ENCODE peak calls at places on chromosomes 13 and 19, in four cellular contexts. C, A, H and U are unnamed samples.

GRCh38 chr19:17811681-17812080 is 9.6 kb downstream of the INSL3 start:
- DNase-seq in C (no peak), A (no peak), H (no peak), U (no peak)

GRCh38 chr13:78630509-78630908 is 27.2 kb upstream of the POU4F1 start:
- DNase-seq in C (no peak), A (no peak), H (no peak), U (no peak)

GRCh38 chr13:99565478-99566124 is 64.3 kb downstream of the TM9SF2 start:
- DNase-seq in C (no peak), A (no peak), H (no peak), U (no peak)

GRCh38 chr19:17451820-17452219 is 3.4 kb upstream of the TMEM221 start:
- DNase-seq in C (no peak), A (no peak), H (no peak), U (no peak)

GRCh38 chr13:73880365-73880764 is 253.8 kb downstream of the KLF12 start:
- DNase-seq in C (no peak), A (no peak), H (no peak), U (no peak)

GRCh38 chr13:102294407-102295018 is 107.3 kb downstream of the FGF14 start:
- DNase-seq in C (no peak), A (no peak), H (no peak), U (no peak)

GRCh38 chr13:70088926-70089325 is 18.7 kb upstream of the ATXN8OS start:
- DNase-seq in C (no peak), A (no peak), H (no peak), U (no peak)

GRCh38 chr13:108322206-108322824 is 52.8 kb downstream of the TNFSF13B start:
- DNase-seq in C (no peak), A (no peak), H (no peak), U (no peak)

GRCh38 chr13:95641961-95642621 is 2.4 kb downstream of the DZIP1 start:
- DNase-seq in C (no peak), A (no peak), H (peak), U (peak)

GRCh38 chr13:100875392-100876043 is 200.9 kb upstream of the TMTC4 start:
- DNase-seq in C (no peak), A (no peak), H (no peak), U (no peak)

GRCh38 chr13:21579754-21580316 is 24.1 kb downstream of the MICU2 start:
- DNase-seq in C (no peak), A (no peak), H (no peak), U (no peak)

GRCh38 chr13:43574601-43575000 is 212.2 kb downstream of the ENOX1 start:
- DNase-seq in C (no peak), A (no peak), H (no peak), U (no peak)

GRCh38 chr19:11378319-11379189 is 4.1 kb downstream of the SWSAP1 start:
- DNase-seq in C (no peak), A (no peak), H (peak), U (peak)

GRCh38 chr13:29800687-29801086 is 49.7 kb downstream of the UBL3 start:
- DNase-seq in C (no peak), A (no peak), H (no peak), U (no peak)

GRCh38 chr19:32691952-32692726 is 518 bp downstream of the NUDT19 start:
- DNase-seq in C (peak), A (peak), H (peak), U (peak)

GRCh38 chr13:104105418-104106355 is 1039.5 kb upstream of the SLC10A2 start:
- DNase-seq in C (no peak), A (no peak), H (no peak), U (no peak)

GRCh38 chr19:35421362-35421761 is 26.7 kb upstream of the FFAR2 start:
- DNase-seq in C (no peak), A (no peak), H (no peak), U (no peak)

GRCh38 chr13:27997904-27998522 is 9.5 kb upstream of the URAD start:
- DNase-seq in C (no peak), A (no peak), H (peak), U (peak)

GRCh38 chr13:29384466-29384865 is 211.0 kb downstream of the SLC7A1 start:
- DNase-seq in C (no peak), A (no peak), H (peak), U (peak)

GRCh38 chr19:41377977-41378707 is 1.8 kb downstream of the TMEM91 start:
- DNase-seq in C (no peak), A (no peak), H (no peak), U (no peak)

GRCh38 chr13:112329376-112329775 is 46.8 kb upstream of the SPACA7 start:
- DNase-seq in C (no peak), A (no peak), H (no peak), U (no peak)

GRCh38 chr19:18274303-18274775 is at the start of gene IQCN:
- DNase-seq in C (no peak), A (no peak), H (no peak), U (no peak)

GRCh38 chr13:110123041-110123809 is 183.7 kb downstream of the COL4A1 start:
- DNase-seq in C (no peak), A (no peak), H (no peak), U (no peak)

GRCh38 chr19:44757735-44758505 is 9.4 kb downstream of the BCL3 start:
- DNase-seq in C (no peak), A (no peak), H (peak), U (peak)

GRCh38 chr19:42422576-42423461 is 4.4 kb downstream of the LIPE start:
- DNase-seq in C (peak), A (peak), H (no peak), U (no peak)

GRCh38 chr19:49468746-49469447 is 5.1 kb upstream of the FLT3LG start:
- DNase-seq in C (peak), A (peak), H (peak), U (peak)

GRCh38 chr13:24497742-24498141 is 14.8 kb downstream of the PARP4 start:
- DNase-seq in C (no peak), A (no peak), H (no peak), U (no peak)

GRCh38 chr19:2355168-2356035 is 4.7 kb upstream of the TMPRSS9 start:
- DNase-seq in C (no peak), A (no peak), H (no peak), U (no peak)

GRCh38 chr13:99617474-99618255 is 116.4 kb downstream of the TM9SF2 start:
- DNase-seq in C (no peak), A (no peak), H (no peak), U (peak)

GRCh38 chr13:46100191-46100877 is 4.5 kb downstream of the CPB2 start:
- DNase-seq in C (no peak), A (no peak), H (no peak), U (no peak)

GRCh38 chr13:25901460-25902376 is 150.1 kb downstream of the SHISA2 start:
- DNase-seq in C (no peak), A (no peak), H (no peak), U (no peak)

GRCh38 chr13:100235311-100235901 is 146.5 kb downstream of the PCCA start:
- DNase-seq in C (no peak), A (no peak), H (no peak), U (no peak)

GRCh38 chr19:15422311-15423075 is 3.7 kb upstream of the AKAP8L start:
- DNase-seq in C (no peak), A (no peak), H (no peak), U (no peak)

GRCh38 chr19:14434543-14435319 is 1.6 kb downstream of the PKN1 start:
- DNase-seq in C (no peak), A (peak), H (peak), U (peak)

GRCh38 chr19:10662384-10663251 is 8.5 kb downstream of the ILF3 start:
- DNase-seq in C (no peak), A (no peak), H (no peak), U (no peak)